ENCODE peak calls at places on chromosomes 16 and 17, in ten cellular contexts. One of them, this sample, is unnamed.

GRCh38 chr17:42779942-42780815 is at the start of gene WNK4:
- DNase-seq in astrocyte: peak; percentile 37
- DNase-seq in fibroblast of the aortic adventitia: no peak
- DNase-seq in HFF-Myc: no peak
- DNase-seq in cardiac fibroblast: peak; percentile 47
- DNase-seq in stomach: peak; percentile 35
- DNase-seq in mucosa of descending colon: peak; percentile 88
- DNase-seq in Peyer's patch: no peak
- DNase-seq in lower lobe of right lung: no peak
- DNase-seq in astrocyte of the cerebellum: no peak
- DNase-seq in this sample: no peak

GRCh38 chr17:60604686-60605334 is 4.8 kb downstream of the PPM1D start:
- DNase-seq in Peyer's patch: no peak
- DNase-seq in HFF-Myc: no peak
- DNase-seq in lower lobe of right lung: no peak
- DNase-seq in astrocyte of the cerebellum: peak; percentile 47
- DNase-seq in stomach: no peak
- DNase-seq in fibroblast of the aortic adventitia: peak; percentile 75
- DNase-seq in mucosa of descending colon: no peak
- DNase-seq in cardiac fibroblast: peak; percentile 66
- DNase-seq in astrocyte: peak; percentile 82
- DNase-seq in this sample: peak; percentile 44

GRCh38 chr17:45172541-45173286 is 11.0 kb downstream of the HEXIM2 start:
- DNase-seq in stomach: peak; percentile 69
- DNase-seq in lower lobe of right lung: peak; percentile 74
- DNase-seq in HFF-Myc: no peak
- DNase-seq in astrocyte: peak; percentile 66
- DNase-seq in mucosa of descending colon: peak; percentile 81
- DNase-seq in fibroblast of the aortic adventitia: peak; percentile 49
- DNase-seq in astrocyte of the cerebellum: no peak
- DNase-seq in Peyer's patch: peak; percentile 69
- DNase-seq in cardiac fibroblast: peak; percentile 74
- DNase-seq in this sample: peak; percentile 35

GRCh38 chr17:76000755-76001521 is at the start of gene CDK3:
- DNase-seq in mucosa of descending colon: peak; percentile 74
- DNase-seq in astrocyte: no peak
- DNase-seq in HFF-Myc: no peak
- DNase-seq in stomach: no peak
- DNase-seq in lower lobe of right lung: peak; percentile 22
- DNase-seq in fibroblast of the aortic adventitia: no peak
- DNase-seq in cardiac fibroblast: no peak
- DNase-seq in Peyer's patch: no peak
- DNase-seq in astrocyte of the cerebellum: no peak
- DNase-seq in this sample: no peak

GRCh38 chr17:46191332-46192210 is 1.7 kb downstream of the KANSL1 start:
- DNase-seq in stomach: no peak
- DNase-seq in astrocyte: no peak
- DNase-seq in mucosa of descending colon: peak; percentile 65
- DNase-seq in cardiac fibroblast: peak; percentile 23
- DNase-seq in lower lobe of right lung: no peak
- DNase-seq in astrocyte of the cerebellum: no peak
- DNase-seq in HFF-Myc: no peak
- DNase-seq in fibroblast of the aortic adventitia: peak; percentile 31
- DNase-seq in Peyer's patch: no peak
- DNase-seq in this sample: peak; percentile 36

GRCh38 chr16:85901110-85901509 is 2.1 kb downstream of the IRF8 start:
- DNase-seq in astrocyte: no peak
- DNase-seq in lower lobe of right lung: no peak
- DNase-seq in HFF-Myc: no peak
- DNase-seq in cardiac fibroblast: no peak
- DNase-seq in astrocyte of the cerebellum: no peak
- DNase-seq in mucosa of descending colon: no peak
- DNase-seq in stomach: no peak
- DNase-seq in fibroblast of the aortic adventitia: no peak
- DNase-seq in Peyer's patch: no peak
- DNase-seq in this sample: no peak

GRCh38 chr17:57045868-57046671 is 39.0 kb upstream of the AKAP1 start:
- DNase-seq in stomach: peak; percentile 70
- DNase-seq in astrocyte of the cerebellum: no peak
- DNase-seq in mucosa of descending colon: no peak
- DNase-seq in cardiac fibroblast: no peak
- DNase-seq in Peyer's patch: peak; percentile 18
- DNase-seq in lower lobe of right lung: peak; percentile 65
- DNase-seq in astrocyte: no peak
- DNase-seq in HFF-Myc: no peak
- DNase-seq in fibroblast of the aortic adventitia: no peak
- DNase-seq in this sample: no peak

GRCh38 chr17:50199651-50200446 is 1.6 kb downstream of the COL1A1 start:
- DNase-seq in mucosa of descending colon: peak; percentile 83
- DNase-seq in Peyer's patch: peak; percentile 71
- DNase-seq in lower lobe of right lung: peak; percentile 93
- DNase-seq in cardiac fibroblast: peak; percentile 99
- DNase-seq in stomach: peak; percentile 95
- DNase-seq in astrocyte: peak; percentile 85
- DNase-seq in astrocyte of the cerebellum: peak; percentile 98
- DNase-seq in fibroblast of the aortic adventitia: peak; percentile 99
- DNase-seq in HFF-Myc: peak; percentile 88
- DNase-seq in this sample: peak; percentile 99

GRCh38 chr17:19447085-19447583 is 36.1 kb downstream of the RNF112 start:
- DNase-seq in astrocyte of the cerebellum: peak; percentile 59
- DNase-seq in cardiac fibroblast: peak; percentile 88
- DNase-seq in mucosa of descending colon: peak; percentile 94
- DNase-seq in astrocyte: peak; percentile 24
- DNase-seq in Peyer's patch: peak; percentile 65
- DNase-seq in fibroblast of the aortic adventitia: peak; percentile 91
- DNase-seq in HFF-Myc: peak; percentile 39
- DNase-seq in stomach: peak; percentile 73
- DNase-seq in lower lobe of right lung: no peak
- DNase-seq in this sample: peak; percentile 85

GRCh38 chr17:70298929-70299529 is 129.7 kb downstream of the KCNJ2 start:
- DNase-seq in fibroblast of the aortic adventitia: no peak
- DNase-seq in astrocyte of the cerebellum: no peak
- DNase-seq in astrocyte: no peak
- DNase-seq in HFF-Myc: no peak
- DNase-seq in mucosa of descending colon: no peak
- DNase-seq in cardiac fibroblast: no peak
- DNase-seq in Peyer's patch: no peak
- DNase-seq in lower lobe of right lung: no peak
- DNase-seq in stomach: no peak
- DNase-seq in this sample: no peak

GRCh38 chr17:40854175-40854814 is 12.7 kb downstream of the KRT12 start:
- DNase-seq in lower lobe of right lung: no peak
- DNase-seq in mucosa of descending colon: no peak
- DNase-seq in Peyer's patch: no peak
- DNase-seq in HFF-Myc: peak; percentile 69
- DNase-seq in astrocyte: peak; percentile 88
- DNase-seq in fibroblast of the aortic adventitia: peak; percentile 88
- DNase-seq in stomach: no peak
- DNase-seq in cardiac fibroblast: peak; percentile 81
- DNase-seq in astrocyte of the cerebellum: peak; percentile 57
- DNase-seq in this sample: peak; percentile 90

DNA sequence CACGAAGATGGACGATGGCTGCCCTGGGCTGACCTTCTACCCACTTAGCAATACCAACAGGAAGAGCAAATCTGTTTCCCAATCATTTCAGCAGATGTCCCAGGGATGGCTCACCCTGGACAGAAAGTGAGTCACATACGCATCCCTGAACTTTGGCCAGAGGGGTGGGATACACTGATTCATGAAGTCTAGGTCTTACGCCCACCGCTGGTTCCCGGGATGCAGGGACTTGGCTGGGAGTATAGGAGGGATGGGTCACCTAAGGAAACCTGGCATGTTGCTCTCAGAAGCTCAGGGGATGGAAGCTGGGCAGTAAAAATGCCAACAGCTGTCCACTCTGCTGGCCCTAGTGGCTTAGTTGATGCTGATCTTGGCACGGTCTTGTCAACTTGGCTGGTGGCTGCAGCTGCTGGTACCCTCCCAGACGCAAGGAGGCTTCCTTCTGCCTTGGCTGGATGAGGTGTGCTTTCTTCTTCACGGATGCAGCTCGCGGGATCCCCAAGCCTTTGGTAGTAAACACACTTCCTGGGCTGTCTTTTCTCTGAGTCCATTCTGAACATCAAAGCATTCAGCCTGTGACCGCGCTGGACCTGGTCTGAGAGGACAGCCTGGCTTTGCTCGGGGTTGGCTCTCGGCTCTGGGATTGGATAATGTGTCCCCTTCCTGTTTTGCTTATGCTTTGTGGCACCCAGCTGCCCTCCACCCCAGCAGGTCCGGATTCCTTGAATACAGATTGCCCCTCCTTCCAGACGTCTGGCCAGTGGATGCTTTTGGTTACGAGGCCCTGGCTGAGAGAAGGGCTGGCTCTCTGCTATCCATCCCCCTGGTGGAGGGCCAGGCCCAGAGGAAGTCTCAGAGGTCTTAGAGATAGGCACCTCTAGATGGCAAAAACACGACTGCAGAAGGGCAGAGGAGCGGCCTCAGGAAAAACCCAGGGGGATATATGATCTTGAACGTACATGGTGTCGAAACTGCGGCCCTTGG is 71.5 kb downstream of the RAP1GAP2 start:
- DNase-seq in astrocyte of the cerebellum: no peak
- DNase-seq in mucosa of descending colon: no peak
- DNase-seq in astrocyte: peak; percentile 54
- DNase-seq in fibroblast of the aortic adventitia: peak; percentile 35
- DNase-seq in cardiac fibroblast: peak; percentile 52
- DNase-seq in Peyer's patch: no peak
- DNase-seq in HFF-Myc: no peak
- DNase-seq in lower lobe of right lung: no peak
- DNase-seq in stomach: no peak
- DNase-seq in this sample: peak; percentile 39
- TF ChIP-seq CTCF in astrocyte of the cerebellum: peak; percentile 23
- TF ChIP-seq CTCF in mucosa of descending colon: no peak
- TF ChIP-seq CTCF in astrocyte: no peak
- TF ChIP-seq CTCF in fibroblast of the aortic adventitia: peak; percentile 11
- TF ChIP-seq CTCF in cardiac fibroblast: no peak
- TF ChIP-seq CTCF in Peyer's patch: no peak
- TF ChIP-seq CTCF in HFF-Myc: peak; percentile 3
- TF ChIP-seq CTCF in lower lobe of right lung: no peak
- TF ChIP-seq CTCF in stomach: no peak
- TF ChIP-seq CTCF in this sample: peak; percentile 24

GRCh38 chr17:78131172-78132085 is 858 bp downstream of the TMC8 start:
- DNase-seq in cardiac fibroblast: no peak
- DNase-seq in fibroblast of the aortic adventitia: no peak
- DNase-seq in stomach: no peak
- DNase-seq in HFF-Myc: no peak
- DNase-seq in mucosa of descending colon: no peak
- DNase-seq in Peyer's patch: peak; percentile 44
- DNase-seq in lower lobe of right lung: no peak
- DNase-seq in astrocyte: no peak
- DNase-seq in astrocyte of the cerebellum: no peak
- DNase-seq in this sample: no peak

GRCh38 chr17:78132767-78133178 is 2.2 kb downstream of the TMC8 start:
- DNase-seq in lower lobe of right lung: no peak
- DNase-seq in mucosa of descending colon: no peak
- DNase-seq in astrocyte of the cerebellum: no peak
- DNase-seq in HFF-Myc: no peak
- DNase-seq in stomach: no peak
- DNase-seq in Peyer's patch: no peak
- DNase-seq in fibroblast of the aortic adventitia: no peak
- DNase-seq in cardiac fibroblast: no peak
- DNase-seq in astrocyte: no peak
- DNase-seq in this sample: no peak

GRCh38 chr17:78130439-78131101 is at the start of gene TMC8:
- DNase-seq in cardiac fibroblast: no peak
- DNase-seq in stomach: peak; percentile 51
- DNase-seq in lower lobe of right lung: no peak
- DNase-seq in astrocyte of the cerebellum: no peak
- DNase-seq in Peyer's patch: peak; percentile 91
- DNase-seq in astrocyte: no peak
- DNase-seq in fibroblast of the aortic adventitia: no peak
- DNase-seq in HFF-Myc: no peak
- DNase-seq in mucosa of descending colon: no peak
- DNase-seq in this sample: no peak

GRCh38 chr17:78133179-78133951 is 2.8 kb downstream of the TMC8 start:
- DNase-seq in mucosa of descending colon: no peak
- DNase-seq in fibroblast of the aortic adventitia: no peak
- DNase-seq in lower lobe of right lung: no peak
- DNase-seq in astrocyte: no peak
- DNase-seq in stomach: no peak
- DNase-seq in cardiac fibroblast: no peak
- DNase-seq in astrocyte of the cerebellum: no peak
- DNase-seq in Peyer's patch: no peak
- DNase-seq in HFF-Myc: no peak
- DNase-seq in this sample: no peak

GRCh38 chr17:78132086-78132676 is 1.6 kb downstream of the TMC8 start:
- DNase-seq in fibroblast of the aortic adventitia: no peak
- DNase-seq in cardiac fibroblast: no peak
- DNase-seq in HFF-Myc: no peak
- DNase-seq in Peyer's patch: peak; percentile 98
- DNase-seq in mucosa of descending colon: peak; percentile 67
- DNase-seq in astrocyte of the cerebellum: no peak
- DNase-seq in astrocyte: no peak
- DNase-seq in lower lobe of right lung: peak; percentile 82
- DNase-seq in stomach: peak; percentile 63
- DNase-seq in this sample: no peak
- H3K4me3 ChIP-seq in fibroblast of the aortic adventitia: no peak overlapping the region
- H3K4me3 ChIP-seq in cardiac fibroblast: no peak overlapping the region
- H3K4me3 ChIP-seq in HFF-Myc: no peak overlapping the region
- H3K4me3 ChIP-seq in Peyer's patch: peak overlapping the region; percentile 50
- H3K4me3 ChIP-seq in mucosa of descending colon: no peak overlapping the region
- H3K4me3 ChIP-seq in astrocyte of the cerebellum: no peak overlapping the region
- H3K4me3 ChIP-seq in astrocyte: no peak overlapping the region
- H3K4me3 ChIP-seq in lower lobe of right lung: peak overlapping the region; percentile 94
- H3K4me3 ChIP-seq in stomach: peak overlapping the region; percentile 38
- H3K4me3 ChIP-seq in this sample: no peak overlapping the region

DNA sequence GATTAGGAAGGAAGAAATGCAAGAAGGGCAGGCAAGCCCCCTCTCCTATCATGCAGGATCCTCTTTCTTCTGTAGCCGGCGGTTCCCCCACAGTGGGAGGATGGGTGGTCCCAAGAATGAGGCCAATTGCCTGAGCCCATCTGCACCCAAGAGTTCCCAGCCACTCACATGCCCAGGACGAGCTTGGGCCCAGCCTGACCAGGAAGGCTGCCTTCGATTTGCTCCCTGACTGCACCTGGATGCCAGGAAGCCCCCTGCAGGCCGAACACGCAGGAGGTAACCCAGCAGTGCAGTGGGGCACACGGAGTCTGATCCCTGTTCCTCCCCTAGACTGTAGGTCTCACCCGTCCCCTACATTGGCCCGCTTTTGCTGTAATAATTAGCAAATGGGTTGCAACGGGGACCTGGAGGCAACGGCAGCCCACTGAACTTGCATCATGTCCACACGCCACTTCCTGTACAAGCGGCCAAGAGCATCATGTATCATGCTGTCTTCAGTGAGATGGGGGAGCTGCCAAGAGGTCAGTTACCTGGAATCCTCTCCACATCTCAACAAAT is 67.5 kb downstream of the AMFR start:
- DNase-seq in fibroblast of the aortic adventitia: no peak
- DNase-seq in astrocyte: no peak
- DNase-seq in stomach: peak; percentile 24
- DNase-seq in cardiac fibroblast: no peak
- DNase-seq in lower lobe of right lung: peak; percentile 45
- DNase-seq in astrocyte of the cerebellum: no peak
- DNase-seq in Peyer's patch: no peak
- DNase-seq in HFF-Myc: no peak
- DNase-seq in mucosa of descending colon: no peak
- DNase-seq in this sample: peak; percentile 44
- TF ChIP-seq CTCF in fibroblast of the aortic adventitia: no peak
- TF ChIP-seq CTCF in astrocyte: no peak
- TF ChIP-seq CTCF in stomach: no peak
- TF ChIP-seq CTCF in cardiac fibroblast: no peak
- TF ChIP-seq CTCF in lower lobe of right lung: no peak
- TF ChIP-seq CTCF in astrocyte of the cerebellum: no peak
- TF ChIP-seq CTCF in Peyer's patch: no peak
- TF ChIP-seq CTCF in HFF-Myc: no peak
- TF ChIP-seq CTCF in mucosa of descending colon: no peak
- TF ChIP-seq CTCF in this sample: no peak

GRCh38 chr17:39626671-39627169 is at the start of gene PPP1R1B:
- DNase-seq in cardiac fibroblast: no peak
- DNase-seq in stomach: no peak
- DNase-seq in fibroblast of the aortic adventitia: no peak
- DNase-seq in mucosa of descending colon: peak; percentile 64
- DNase-seq in Peyer's patch: no peak
- DNase-seq in lower lobe of right lung: no peak
- DNase-seq in astrocyte of the cerebellum: no peak
- DNase-seq in HFF-Myc: no peak
- DNase-seq in astrocyte: no peak
- DNase-seq in this sample: peak; percentile 39
- H3K4me3 ChIP-seq in cardiac fibroblast: peak within 1 kb of the TSS; percentile 10
- H3K4me3 ChIP-seq in stomach: peak within 1 kb of the TSS; percentile 36
- H3K4me3 ChIP-seq in fibroblast of the aortic adventitia: peak within 1 kb of the TSS; percentile 49
- H3K4me3 ChIP-seq in mucosa of descending colon: peak within 1 kb of the TSS; percentile 47
- H3K4me3 ChIP-seq in Peyer's patch: peak within 1 kb of the TSS; percentile 56
- H3K4me3 ChIP-seq in lower lobe of right lung: peak within 1 kb of the TSS; percentile 49
- H3K4me3 ChIP-seq in astrocyte of the cerebellum: peak within 1 kb of the TSS; percentile 36
- H3K4me3 ChIP-seq in HFF-Myc: no peak within 1 kb of the TSS
- H3K4me3 ChIP-seq in astrocyte: no peak within 1 kb of the TSS
- H3K4me3 ChIP-seq in this sample: peak within 1 kb of the TSS; percentile 41

This sample was measured in choroid plexus epithelial cell.